ENCODE peak calls at places on chromosomes 6 and 20, in seven cellular contexts. Y is HCT116, P is heart right ventricle, V is NB4, Q is fibroblast of pulmonary artery, M is choroid plexus epithelial cell, X is SJSA1. O is an unnamed sample.

GRCh38 chr20:62320581-62321354 is 18.0 kb downstream of the ADRM1 start:
- DNase-seq in X (no peak), V (no peak), Q (no peak), M (peak), P (no peak), Y (peak), O (no peak)

GRCh38 chr6:157268835-157269234 is 54.5 kb downstream of the TMEM242 start:
- DNase-seq in V (no peak), M (peak), Y (no peak), P (peak), X (no peak), Q (no peak), O (no peak)

GRCh38 chr20:51640743-51641142 is 98.2 kb upstream of the NFATC2 start:
- DNase-seq in M (peak), V (no peak), Q (no peak), Y (no peak), P (no peak), X (no peak), O (no peak)

GRCh38 chr6:501891-502601 is 110.5 kb downstream of the IRF4 start:
- DNase-seq in P (no peak), Y (no peak), V (peak), M (no peak), Q (no peak), X (peak), O (no peak)

GRCh38 chr20:34293119-34293518 is 10.0 kb downstream of the AHCY start:
- DNase-seq in V (no peak), Y (no peak), X (no peak), Q (no peak), M (no peak), P (no peak), O (no peak)

GRCh38 chr6:63640062-63640461 is 4.5 kb downstream of the PHF3 start:
- DNase-seq in M (peak), X (no peak), Q (peak), P (no peak), Y (no peak), V (peak), O (peak)

GRCh38 chr20:18837710-18838109 is 24.1 kb downstream of the SCP2D1 start:
- DNase-seq in P (no peak), Q (no peak), V (no peak), M (no peak), X (no peak), Y (no peak), O (no peak)

GRCh38 chr6:132611616-132612015 is 12.5 kb downstream of the TAAR2 start:
- DNase-seq in X (no peak), Q (no peak), Y (no peak), P (no peak), V (no peak), M (no peak), O (no peak)

GRCh38 chr6:87698618-87699017 is 3.4 kb downstream of the AKIRIN2 start:
- DNase-seq in X (peak), Q (no peak), P (no peak), Y (no peak), V (peak), M (peak), O (no peak)

GRCh38 chr6:139872635-139873034 is 498.2 kb upstream of the CITED2 start:
- DNase-seq in P (no peak), M (no peak), V (peak), Y (no peak), X (no peak), Q (no peak), O (no peak)

GRCh38 chr6:137746264-137746663 is 120.8 kb upstream of the TNFAIP3 start:
- DNase-seq in X (no peak), P (no peak), Q (no peak), M (no peak), Y (no peak), V (no peak), O (no peak)

GRCh38 chr20:36310215-36310981 is 4.3 kb downstream of the DLGAP4 start:
- DNase-seq in V (no peak), M (no peak), Y (no peak), X (no peak), Q (no peak), P (no peak), O (no peak)

GRCh38 chr6:39411465-39411864 is 89.0 kb upstream of the KCNK16 start:
- DNase-seq in P (no peak), Q (peak), X (peak), M (peak), Y (no peak), V (no peak), O (peak)

GRCh38 chr6:25389501-25389900 is 110.3 kb downstream of the CARMIL1 start:
- DNase-seq in Y (no peak), M (peak), Q (peak), V (no peak), P (no peak), X (no peak), O (no peak)

GRCh38 chr20:6094565-6094964 is 28.3 kb downstream of the FERMT1 start:
- DNase-seq in X (no peak), M (no peak), V (no peak), P (no peak), Q (no peak), Y (no peak), O (no peak)

GRCh38 chr6:77106992-77107391 is 356.3 kb downstream of the HTR1B start:
- DNase-seq in X (no peak), V (no peak), M (peak), P (no peak), Q (peak), Y (no peak), O (no peak)

GRCh38 chr20:6122873-6123649 is at the start of gene FERMT1:
- DNase-seq in P (peak), X (peak), Y (peak), V (peak), M (peak), Q (peak), O (peak)

GRCh38 chr20:32207211-32207625 is 325 bp downstream of the PLAGL2 start:
- DNase-seq in P (no peak), Y (no peak), V (peak), Q (no peak), X (peak), M (no peak), O (no peak)

GRCh38 chr6:26569433-26569764 is 27.4 kb upstream of the ABT1 start:
- DNase-seq in Q (no peak), Y (no peak), M (no peak), P (no peak), X (no peak), V (no peak), O (no peak)

GRCh38 chr6:40882321-40882720 is 156.7 kb downstream of the UNC5CL start:
- DNase-seq in X (no peak), M (no peak), P (no peak), V (no peak), Q (no peak), Y (no peak), O (no peak)

GRCh38 chr6:48289841-48290240 is 178.8 kb upstream of the PTCHD4 start:
- DNase-seq in P (no peak), Y (no peak), M (no peak), Q (no peak), X (no peak), V (no peak), O (no peak)
- H3K4me3 ChIP-seq in P (no peak), Y (no peak), M (no peak), Q (no peak), X (no peak), V (no peak), O (no peak)

DNA sequence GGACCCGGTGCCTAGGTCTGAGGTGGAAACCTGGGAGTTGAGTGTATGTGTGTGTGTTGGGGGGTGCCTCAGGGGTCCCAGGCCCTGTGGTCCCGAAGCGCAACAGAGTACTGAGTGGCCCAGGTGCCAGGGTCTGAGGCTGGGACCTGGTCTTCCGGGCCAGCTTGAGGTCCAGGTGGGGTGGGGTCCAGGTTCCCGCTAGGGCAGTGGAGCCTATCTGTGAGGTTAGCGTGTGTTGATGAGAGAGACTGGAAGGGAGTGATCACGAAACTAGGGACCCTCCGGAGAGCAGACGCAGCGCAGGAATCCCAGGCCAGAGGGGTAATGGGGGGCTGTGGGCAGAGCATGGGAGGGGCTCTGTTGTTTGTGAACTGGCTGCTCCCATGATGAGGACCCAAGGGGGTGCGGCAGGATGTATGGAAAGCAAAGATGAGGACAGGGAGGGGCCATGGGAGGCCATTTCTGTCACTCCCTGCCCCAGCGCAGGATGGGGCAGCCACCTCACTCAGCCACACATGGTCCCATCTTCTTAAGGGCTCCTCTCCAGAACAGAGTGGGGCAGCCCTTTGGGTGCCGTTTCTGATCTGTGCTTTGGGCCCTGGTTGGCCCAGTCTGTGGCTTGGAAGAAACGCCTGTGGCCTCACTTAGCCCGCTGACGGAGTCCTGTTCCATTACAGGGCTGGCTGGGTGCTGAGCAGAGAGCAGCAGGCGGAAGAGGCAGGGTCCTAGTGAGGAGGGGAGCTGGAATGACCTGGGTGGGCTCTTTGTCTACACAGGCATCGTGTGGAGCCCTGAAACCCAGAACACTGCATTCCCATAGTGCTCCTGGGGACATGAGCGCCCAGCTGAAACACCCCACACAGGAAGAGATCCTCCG is 872 bp downstream of the HSPA12B start:
- DNase-seq in X (no peak), Y (no peak), V (no peak), Q (no peak), P (no peak), M (no peak), O (no peak)
- H3K4me3 ChIP-seq in X (no peak), Y (no peak), V (no peak), Q (no peak), P (peak), M (no peak), O (no peak)

GRCh38 chr20:47577271-47577670 is 75.6 kb downstream of the NCOA3 start:
- DNase-seq in P (no peak), Q (no peak), V (no peak), Y (no peak), X (no peak), M (no peak), O (no peak)
- H3K4me3 ChIP-seq in P (peak), Q (no peak), V (no peak), Y (no peak), X (no peak), M (no peak), O (no peak)

DNA sequence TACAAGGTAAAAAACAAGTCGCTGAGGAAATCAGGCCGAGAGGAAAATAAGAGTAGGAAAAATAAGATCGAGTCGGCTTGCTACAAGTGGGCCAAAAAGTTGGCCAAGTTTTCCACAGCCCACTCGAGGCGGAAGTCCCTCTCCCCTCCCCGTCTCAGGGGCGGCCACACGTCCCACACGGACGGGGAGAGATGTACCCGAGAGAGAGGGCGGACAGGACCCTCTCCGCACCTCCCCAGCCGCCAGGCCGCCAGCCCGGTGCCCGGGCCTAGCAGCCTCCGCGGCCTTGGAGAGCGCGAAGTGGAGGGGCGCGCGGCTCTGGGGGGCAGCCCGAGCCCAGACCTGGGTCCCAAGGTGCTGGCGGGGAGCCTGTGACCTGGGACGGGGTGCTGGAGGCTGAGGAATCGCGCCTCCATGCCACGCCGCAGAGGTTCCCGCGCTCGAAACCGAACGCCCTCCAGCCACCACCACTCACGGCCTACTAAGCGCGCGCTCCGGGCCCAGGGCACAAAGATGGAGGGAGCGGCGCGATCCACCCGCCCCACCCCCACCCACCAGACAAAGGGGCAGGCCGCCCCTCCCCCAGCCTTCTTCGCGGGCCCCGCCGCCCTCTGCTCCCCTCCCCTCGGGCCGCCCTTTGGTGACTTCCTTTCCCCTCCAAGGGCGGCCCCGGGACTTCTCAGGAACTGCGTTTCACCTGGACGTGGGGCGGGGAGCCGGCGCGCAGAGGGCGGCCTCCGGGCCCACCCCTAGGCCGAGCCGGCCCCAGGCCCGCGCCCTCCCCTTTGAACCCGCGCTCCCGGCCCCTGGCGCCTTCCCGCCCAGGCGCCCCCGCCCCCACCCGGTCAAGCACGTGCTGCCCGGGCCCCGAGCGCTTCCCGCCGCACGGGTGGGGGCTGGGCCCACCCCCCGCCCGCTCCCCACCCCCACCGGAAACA is 1.7 kb upstream of the HMGA1 start:
- DNase-seq in Q (no peak), X (no peak), Y (no peak), M (no peak), V (peak), P (no peak), O (no peak)
- H3K4me3 ChIP-seq in Q (no peak), X (no peak), Y (no peak), M (peak), V (no peak), P (no peak), O (no peak)

GRCh38 chr6:4732691-4733315 is 43.4 kb upstream of the CDYL start:
- DNase-seq in M (peak), P (peak), V (no peak), X (peak), Y (peak), Q (peak), O (peak)
- H3K4me3 ChIP-seq in M (peak), P (peak), V (no peak), X (peak), Y (no peak), Q (peak), O (peak)